ENCODE peak calls at places on chromosomes 13 and 19, in four cellular contexts. P is brain microvascular endothelial cell; M is CD8-positive, alpha-beta T cell; X is left ventricle myocardium inferior. R is an unnamed sample.

GRCh38 chr19:46746281-46746965 is at the start of gene STRN4:
- DNase-seq in P (no peak), M (peak), X (peak), R (peak)

GRCh38 chr19:2290441-2291184 is 8.6 kb upstream of the PEAK3 start:
- DNase-seq in P (no peak), M (no peak), X (no peak), R (no peak)

GRCh38 chr19:49592486-49593232 is 1.7 kb downstream of the PRR12 start:
- DNase-seq in P (no peak), M (no peak), X (no peak), R (peak)

GRCh38 chr13:44703371-44703770 is 127.2 kb upstream of the TSC22D1 start:
- DNase-seq in P (peak), M (no peak), X (no peak), R (no peak)

GRCh38 chr13:25882732-25883357 is 169.0 kb downstream of the SHISA2 start:
- DNase-seq in P (no peak), M (peak), X (no peak), R (no peak)

GRCh38 chr19:15093001-15093400 is 11.0 kb downstream of the OR1I1 start:
- DNase-seq in P (no peak), M (no peak), X (no peak), R (no peak)

GRCh38 chr13:114200673-114201005 is 21.6 kb downstream of the CFAP97D2 start:
- DNase-seq in P (no peak), M (no peak), X (no peak), R (no peak)

GRCh38 chr19:36605101-36605838 is at the start of gene ZNF382:
- DNase-seq in P (peak), M (peak), X (peak), R (peak)

GRCh38 chr19:47481460-47482052 is 2.5 kb downstream of the KPTN start:
- DNase-seq in P (no peak), M (no peak), X (no peak), R (no peak)

GRCh38 chr19:43984687-43985000 is 656 bp downstream of the ZNF155 start:
- DNase-seq in P (no peak), M (no peak), X (peak), R (no peak)

GRCh38 chr19:1017906-1018305 is 3.0 kb downstream of the TMEM259 start:
- DNase-seq in P (no peak), M (no peak), X (peak), R (no peak)

GRCh38 chr19:3135961-3136683 is at the start of gene GNA15:
- DNase-seq in P (no peak), M (peak), X (no peak), R (peak)

GRCh38 chr19:49469828-49470614 is 4.0 kb upstream of the FLT3LG start:
- DNase-seq in P (no peak), M (peak), X (no peak), R (no peak)

GRCh38 chr19:47779524-47780214 is 1.2 kb downstream of the SELENOW start:
- DNase-seq in P (no peak), M (no peak), X (peak), R (no peak)

GRCh38 chr13:75372517-75372916 is 109.5 kb downstream of the TBC1D4 start:
- DNase-seq in P (peak), M (no peak), X (no peak), R (peak)

GRCh38 chr13:45783346-45784043 is 68.1 kb downstream of the SIAH3 start:
- DNase-seq in P (no peak), M (no peak), X (no peak), R (no peak)
- TF ChIP-seq CTCF in P (no peak), M (no peak), X (no peak), R (no peak)

GRCh38 chr19:51211833-51212232 is 13.0 kb upstream of the CD33 start:
- DNase-seq in P (no peak), M (no peak), X (no peak), R (no peak)
- H3K27ac ChIP-seq in P (no peak), M (no peak), X (no peak), R (no peak)

DNA sequence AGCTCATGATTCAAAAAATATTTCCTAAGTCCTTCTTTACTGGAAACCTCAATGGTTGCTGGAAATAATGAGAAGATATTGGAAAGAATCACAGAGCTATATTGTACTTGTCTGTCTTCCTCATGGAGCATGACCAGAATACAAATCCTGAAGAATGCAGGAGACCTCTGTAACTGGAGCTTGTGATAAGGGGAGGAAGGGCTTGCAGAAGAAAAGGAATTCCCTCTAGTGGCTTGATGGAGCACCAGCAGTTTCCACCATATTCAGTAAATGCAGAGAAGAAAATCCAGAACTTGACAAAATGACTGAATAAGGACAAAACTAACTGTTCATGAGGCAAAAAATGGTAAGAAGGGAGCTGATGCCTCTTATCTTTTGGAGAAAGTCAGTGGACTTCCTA is 1333.1 kb downstream of the EFNB2 start:
- DNase-seq in P (peak), M (no peak), X (no peak), R (no peak)
- TF ChIP-seq CTCF in P (peak), M (no peak), X (peak), R (peak)

GRCh38 chr13:102933076-102933922 is 87.5 kb downstream of the ERCC5 start:
- DNase-seq in P (no peak), M (no peak), X (no peak), R (no peak)

GRCh38 chr13:102930566-102930965 is 84.7 kb downstream of the ERCC5 start:
- DNase-seq in P (no peak), M (no peak), X (no peak), R (no peak)

GRCh38 chr13:102928971-102929370 is 83.1 kb downstream of the ERCC5 start:
- DNase-seq in P (no peak), M (no peak), X (no peak), R (no peak)
- H3K27ac ChIP-seq in P (no peak), M (no peak), X (no peak), R (no peak)